ENCODE peak calls at places on chromosomes 1 and 21, in ten cellular contexts. K, O, G, M, B, R, H, T, J and C are unnamed samples.

GRCh38 chr1:28565726-28566125 is 12.8 kb downstream of the TRNAU1AP start:
- DNase-seq in R (no peak), M (no peak), T (no peak), H (no peak), G (no peak), K (no peak), J (no peak), O (no peak), B (no peak), C (no peak)

GRCh38 chr21:15422761-15423160 is 307.0 kb upstream of the USP25 start:
- DNase-seq in O (no peak), B (peak; percentile 84), J (no peak), K (peak; percentile 63), T (no peak), G (no peak), M (no peak), R (no peak), H (no peak), C (no peak)

GRCh38 chr1:156796340-156797097 is 20.1 kb downstream of the SH2D2A start:
- DNase-seq in M (no peak), B (no peak), O (no peak), T (no peak), G (no peak), H (no peak), R (no peak), K (no peak), J (no peak), C (no peak)

GRCh38 chr1:41282679-41283317 is 40.7 kb upstream of the SCMH1 start:
- DNase-seq in J (peak; percentile 64), G (peak; percentile 28), O (peak; percentile 37), R (peak; percentile 17), M (no peak), H (peak; percentile 68), K (no peak), B (peak; percentile 16), T (peak; percentile 47), C (no peak)

GRCh38 chr1:246597340-246597739 is 31.1 kb downstream of the CNST start:
- DNase-seq in T (peak; percentile 95), R (no peak), M (peak; percentile 19), K (no peak), J (no peak), G (peak; percentile 79), O (peak; percentile 79), H (no peak), B (peak; percentile 73), C (no peak)

GRCh38 chr1:212979340-212980122 is 29.2 kb downstream of the VASH2 start:
- DNase-seq in T (no peak), G (no peak), K (no peak), O (no peak), R (no peak), J (no peak), H (no peak), B (no peak), M (no peak), C (no peak)

GRCh38 chr1:2534775-2535387 is 4.8 kb upstream of the HES5 start:
- DNase-seq in G (peak; percentile 47), H (peak; percentile 98), R (no peak), J (no peak), B (peak; percentile 78), K (peak; percentile 66), T (peak; percentile 81), M (no peak), O (no peak), C (no peak)

GRCh38 chr1:6361124-6361775 is 32.3 kb downstream of the ACOT7 start:
- DNase-seq in H (no peak), B (no peak), G (no peak), K (no peak), R (no peak), M (no peak), O (no peak), J (no peak), T (no peak), C (no peak)